ENCODE peak calls at places on chromosomes 1 and 21, in six cellular contexts. One of them, this sample, is unnamed. For H3K4me1, the result is how much of the 10 kb centered on the place peaks cover.

GRCh38 chr1:109241344-109241743 is 8.0 kb upstream of the CELSR2 start:
- DNase-seq in breast epithelium: no peak
- DNase-seq in A549: no peak
- DNase-seq in left ventricle myocardium inferior: no peak
- DNase-seq in cardiac muscle cell: no peak
- DNase-seq in CD8-positive, alpha-beta T cell: no peak
- DNase-seq in this sample: peak

GRCh38 chr1:3530931-3531818 is 76.7 kb downstream of the ARHGEF16 start:
- DNase-seq in breast epithelium: peak
- DNase-seq in A549: peak
- DNase-seq in left ventricle myocardium inferior: peak
- DNase-seq in cardiac muscle cell: peak
- DNase-seq in CD8-positive, alpha-beta T cell: peak
- DNase-seq in this sample: peak

GRCh38 chr1:119651641-119652040 is 3.6 kb upstream of the ZNF697 start:
- DNase-seq in breast epithelium: no peak
- DNase-seq in A549: no peak
- DNase-seq in left ventricle myocardium inferior: no peak
- DNase-seq in cardiac muscle cell: no peak
- DNase-seq in CD8-positive, alpha-beta T cell: no peak
- DNase-seq in this sample: no peak

GRCh38 chr1:236795757-236796719 is 946 bp downstream of the MTR start:
- DNase-seq in breast epithelium: no peak
- DNase-seq in A549: no peak
- DNase-seq in left ventricle myocardium inferior: no peak
- DNase-seq in cardiac muscle cell: peak
- DNase-seq in CD8-positive, alpha-beta T cell: no peak
- DNase-seq in this sample: no peak

GRCh38 chr21:44871576-44872265 is 1.8 kb downstream of the PTTG1IP start:
- DNase-seq in breast epithelium: no peak
- DNase-seq in A549: no peak
- DNase-seq in left ventricle myocardium inferior: no peak
- DNase-seq in cardiac muscle cell: peak
- DNase-seq in CD8-positive, alpha-beta T cell: peak
- DNase-seq in this sample: peak

GRCh38 chr1:226728448-226728847 is 10.6 kb downstream of the ITPKB start:
- DNase-seq in breast epithelium: no peak
- DNase-seq in A549: no peak
- DNase-seq in left ventricle myocardium inferior: no peak
- DNase-seq in cardiac muscle cell: no peak
- DNase-seq in CD8-positive, alpha-beta T cell: no peak
- DNase-seq in this sample: no peak

GRCh38 chr1:77424236-77424635 is 142.4 kb downstream of the AK5 start:
- DNase-seq in breast epithelium: no peak
- DNase-seq in A549: no peak
- DNase-seq in left ventricle myocardium inferior: no peak
- DNase-seq in cardiac muscle cell: no peak
- DNase-seq in CD8-positive, alpha-beta T cell: no peak
- DNase-seq in this sample: no peak

GRCh38 chr21:39934895-39935294 is 67.7 kb downstream of the PCP4 start:
- DNase-seq in breast epithelium: no peak
- DNase-seq in A549: no peak
- DNase-seq in left ventricle myocardium inferior: no peak
- DNase-seq in cardiac muscle cell: no peak
- DNase-seq in CD8-positive, alpha-beta T cell: no peak
- DNase-seq in this sample: no peak

GRCh38 chr1:160672789-160673695 is 26.2 kb upstream of the SLAMF1 start:
- DNase-seq in breast epithelium: no peak
- DNase-seq in A549: no peak
- DNase-seq in left ventricle myocardium inferior: no peak
- DNase-seq in cardiac muscle cell: no peak
- DNase-seq in CD8-positive, alpha-beta T cell: no peak
- DNase-seq in this sample: no peak

GRCh38 chr21:26438976-26439375 is 134.1 kb downstream of the CYYR1 start:
- DNase-seq in breast epithelium: no peak
- DNase-seq in A549: no peak
- DNase-seq in left ventricle myocardium inferior: no peak
- DNase-seq in cardiac muscle cell: no peak
- DNase-seq in CD8-positive, alpha-beta T cell: no peak
- DNase-seq in this sample: no peak

GRCh38 chr1:197775282-197776262 is at the start of gene DENND1B:
- DNase-seq in breast epithelium: peak
- DNase-seq in A549: peak
- DNase-seq in left ventricle myocardium inferior: peak
- DNase-seq in cardiac muscle cell: peak
- DNase-seq in CD8-positive, alpha-beta T cell: peak
- DNase-seq in this sample: peak

GRCh38 chr1:14135070-14135469 is 435.1 kb downstream of the PRDM2 start:
- DNase-seq in breast epithelium: no peak
- DNase-seq in A549: no peak
- DNase-seq in left ventricle myocardium inferior: no peak
- DNase-seq in cardiac muscle cell: no peak
- DNase-seq in CD8-positive, alpha-beta T cell: no peak
- DNase-seq in this sample: no peak

GRCh38 chr1:25178917-25179571 is 53.3 kb downstream of the SYF2 start:
- DNase-seq in breast epithelium: no peak
- DNase-seq in A549: no peak
- DNase-seq in left ventricle myocardium inferior: no peak
- DNase-seq in cardiac muscle cell: no peak
- DNase-seq in CD8-positive, alpha-beta T cell: no peak
- DNase-seq in this sample: no peak

GRCh38 chr1:211698161-211699026 is 23.0 kb upstream of the NEK2 start:
- DNase-seq in breast epithelium: peak
- DNase-seq in A549: peak
- DNase-seq in left ventricle myocardium inferior: peak
- DNase-seq in cardiac muscle cell: peak
- DNase-seq in CD8-positive, alpha-beta T cell: peak
- DNase-seq in this sample: peak

GRCh38 chr1:158830904-158831507 is at the start of gene MNDA:
- DNase-seq in breast epithelium: no peak
- DNase-seq in A549: no peak
- DNase-seq in left ventricle myocardium inferior: no peak
- DNase-seq in cardiac muscle cell: no peak
- DNase-seq in CD8-positive, alpha-beta T cell: no peak
- DNase-seq in this sample: no peak

GRCh38 chr1:87330201-87330953 is 1.7 kb downstream of the LMO4 start:
- DNase-seq in breast epithelium: no peak
- DNase-seq in A549: no peak
- DNase-seq in left ventricle myocardium inferior: no peak
- DNase-seq in cardiac muscle cell: peak
- DNase-seq in CD8-positive, alpha-beta T cell: no peak
- DNase-seq in this sample: peak

GRCh38 chr1:7975212-7975865 is 13.8 kb downstream of the PARK7 start:
- DNase-seq in breast epithelium: peak
- DNase-seq in A549: peak
- DNase-seq in left ventricle myocardium inferior: peak
- DNase-seq in cardiac muscle cell: peak
- DNase-seq in CD8-positive, alpha-beta T cell: peak
- DNase-seq in this sample: peak

GRCh38 chr21:39597595-39598185 is 15.1 kb upstream of the B3GALT5 start:
- DNase-seq in breast epithelium: no peak
- DNase-seq in A549: no peak
- DNase-seq in left ventricle myocardium inferior: no peak
- DNase-seq in cardiac muscle cell: peak
- DNase-seq in CD8-positive, alpha-beta T cell: no peak
- DNase-seq in this sample: no peak

GRCh38 chr1:204478166-204478899 is 16.3 kb downstream of the PIK3C2B start:
- DNase-seq in breast epithelium: no peak
- DNase-seq in A549: no peak
- DNase-seq in left ventricle myocardium inferior: no peak
- DNase-seq in cardiac muscle cell: no peak
- DNase-seq in CD8-positive, alpha-beta T cell: no peak
- DNase-seq in this sample: no peak

GRCh38 chr1:204477036-204477740 is 17.4 kb downstream of the PIK3C2B start:
- DNase-seq in breast epithelium: no peak
- DNase-seq in A549: no peak
- DNase-seq in left ventricle myocardium inferior: no peak
- DNase-seq in cardiac muscle cell: no peak
- DNase-seq in CD8-positive, alpha-beta T cell: no peak
- DNase-seq in this sample: no peak

GRCh38 chr1:204475651-204476432 is 18.8 kb downstream of the PIK3C2B start:
- DNase-seq in breast epithelium: no peak
- DNase-seq in A549: no peak
- DNase-seq in left ventricle myocardium inferior: no peak
- DNase-seq in cardiac muscle cell: peak
- DNase-seq in CD8-positive, alpha-beta T cell: no peak
- DNase-seq in this sample: no peak

GRCh38 chr1:204478921-204479320 is 15.7 kb downstream of the PIK3C2B start:
- DNase-seq in breast epithelium: no peak
- DNase-seq in A549: no peak
- DNase-seq in left ventricle myocardium inferior: no peak
- DNase-seq in cardiac muscle cell: no peak
- DNase-seq in CD8-positive, alpha-beta T cell: no peak
- DNase-seq in this sample: no peak

DNA sequence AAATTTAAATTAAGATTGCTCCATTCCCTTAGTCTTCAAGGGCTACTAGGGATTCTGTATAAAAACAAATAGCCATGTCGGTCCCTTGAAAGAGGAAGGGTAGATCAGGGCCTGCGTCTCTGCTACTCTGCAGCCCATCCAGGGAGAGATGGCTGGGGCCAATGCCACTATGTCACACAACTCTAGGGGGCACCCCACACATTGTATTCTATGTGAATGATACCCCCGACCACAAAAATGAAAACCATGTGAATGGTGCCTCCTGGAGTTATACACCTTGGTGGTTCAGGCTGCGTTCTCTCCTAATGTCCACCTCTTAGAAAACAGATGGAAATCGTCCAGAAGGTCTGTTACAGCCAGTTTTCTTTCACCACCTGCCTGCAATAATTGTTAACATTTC is 18.0 kb downstream of the PIK3C2B start:
- DNase-seq in breast epithelium: no peak
- DNase-seq in A549: no peak
- DNase-seq in left ventricle myocardium inferior: no peak
- DNase-seq in cardiac muscle cell: no peak
- DNase-seq in CD8-positive, alpha-beta T cell: no peak
- DNase-seq in this sample: no peak
- H3K27ac ChIP-seq in breast epithelium: no peak
- H3K27ac ChIP-seq in A549: no peak
- H3K27ac ChIP-seq in left ventricle myocardium inferior: peak
- H3K27ac ChIP-seq in cardiac muscle cell: peak
- H3K27ac ChIP-seq in CD8-positive, alpha-beta T cell: no peak
- H3K27ac ChIP-seq in this sample: no peak

DNA sequence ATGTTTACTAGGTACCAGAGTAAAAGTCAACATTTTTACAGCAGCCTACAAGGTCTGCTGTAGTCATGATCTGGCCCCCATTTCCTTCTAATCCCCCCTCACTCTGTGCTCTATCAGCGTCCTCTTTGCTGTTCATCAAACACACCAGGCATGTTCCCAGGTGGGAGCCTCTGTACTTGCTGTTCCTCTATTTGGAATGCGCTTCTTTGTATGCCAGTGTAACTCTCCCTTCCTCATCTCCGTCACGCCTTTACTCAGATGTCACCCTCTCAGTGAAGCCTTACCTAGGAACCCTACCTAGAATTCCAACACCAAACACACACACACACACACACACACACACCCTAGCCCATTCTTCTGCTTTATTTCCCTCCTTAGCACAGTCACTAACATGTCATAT is 21.0 kb downstream of the TP53BP2 start:
- DNase-seq in breast epithelium: no peak
- DNase-seq in A549: no peak
- DNase-seq in left ventricle myocardium inferior: no peak
- DNase-seq in cardiac muscle cell: no peak
- DNase-seq in CD8-positive, alpha-beta T cell: no peak
- DNase-seq in this sample: no peak
- H3K4me1 ChIP-seq in breast epithelium: under half
- H3K4me1 ChIP-seq in A549: under half
- H3K4me1 ChIP-seq in left ventricle myocardium inferior: half or more
- H3K4me1 ChIP-seq in cardiac muscle cell: under half
- H3K4me1 ChIP-seq in CD8-positive, alpha-beta T cell: under half
- H3K4me1 ChIP-seq in this sample: under half

DNA sequence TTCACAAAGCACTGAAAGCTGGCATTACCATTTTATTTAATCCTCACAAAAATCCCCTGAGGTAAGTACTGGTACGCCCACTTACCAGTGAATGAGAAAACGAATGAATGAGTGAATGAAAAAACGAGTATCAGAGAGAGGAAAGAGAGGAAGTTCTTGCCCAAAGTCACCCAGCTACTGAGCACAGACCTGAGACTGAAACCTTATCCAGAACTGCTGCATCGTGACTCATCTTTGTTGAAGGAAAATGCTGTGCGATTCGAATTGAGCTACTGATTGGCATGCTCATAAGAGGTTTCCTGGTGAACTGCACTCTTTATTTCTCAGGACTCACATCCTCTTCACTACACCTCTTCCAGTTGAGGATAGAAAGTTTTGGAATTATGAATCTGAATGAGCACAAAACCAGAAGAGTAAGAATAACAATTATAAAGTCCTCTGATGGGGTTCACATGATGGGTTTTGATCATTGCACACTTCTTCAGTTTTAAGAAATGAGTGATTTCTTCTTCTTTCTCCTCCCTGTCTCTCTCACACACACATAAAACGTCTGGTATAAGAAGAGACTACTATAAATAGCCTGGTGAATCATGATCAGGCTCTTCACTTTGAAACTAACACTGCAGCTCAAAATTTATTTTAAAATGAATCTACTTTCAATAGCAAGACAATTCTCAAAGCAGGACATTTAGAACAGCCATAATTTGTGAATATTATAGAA is 32.1 kb downstream of the IL12RB2 start:
- DNase-seq in breast epithelium: no peak
- DNase-seq in A549: no peak
- DNase-seq in left ventricle myocardium inferior: no peak
- DNase-seq in cardiac muscle cell: no peak
- DNase-seq in CD8-positive, alpha-beta T cell: no peak
- DNase-seq in this sample: no peak
- H3K4me3 ChIP-seq in breast epithelium: no peak
- H3K4me3 ChIP-seq in A549: no peak
- H3K4me3 ChIP-seq in left ventricle myocardium inferior: no peak
- H3K4me3 ChIP-seq in cardiac muscle cell: no peak
- H3K4me3 ChIP-seq in CD8-positive, alpha-beta T cell: no peak
- H3K4me3 ChIP-seq in this sample: no peak

GRCh38 chr1:220742520-220742919 is 5.6 kb upstream of the MTARC2 start:
- DNase-seq in breast epithelium: no peak
- DNase-seq in A549: no peak
- DNase-seq in left ventricle myocardium inferior: no peak
- DNase-seq in cardiac muscle cell: no peak
- DNase-seq in CD8-positive, alpha-beta T cell: no peak
- DNase-seq in this sample: no peak
- H3K27ac ChIP-seq in breast epithelium: no peak
- H3K27ac ChIP-seq in A549: no peak
- H3K27ac ChIP-seq in left ventricle myocardium inferior: no peak
- H3K27ac ChIP-seq in cardiac muscle cell: no peak
- H3K27ac ChIP-seq in CD8-positive, alpha-beta T cell: no peak
- H3K27ac ChIP-seq in this sample: no peak

DNA sequence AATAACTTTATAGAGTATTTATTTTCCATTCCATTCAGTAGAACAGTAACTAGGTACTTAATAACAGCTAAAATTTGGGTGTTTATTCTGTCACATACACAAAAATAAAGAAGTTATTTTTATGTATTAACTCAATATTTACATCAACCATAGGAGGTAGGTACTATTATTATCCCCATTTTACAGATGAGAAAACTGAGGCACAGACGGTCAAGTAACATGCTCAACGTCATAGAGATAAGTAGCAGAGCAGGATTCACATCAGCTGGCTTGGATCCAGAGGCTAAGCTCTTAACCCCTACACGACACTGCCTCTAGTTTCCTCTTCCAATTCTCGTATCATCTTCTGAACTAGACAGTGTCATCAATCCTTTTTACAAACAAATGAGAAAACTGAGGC is 9.3 kb downstream of the ZBTB21 start:
- DNase-seq in breast epithelium: no peak
- DNase-seq in A549: no peak
- DNase-seq in left ventricle myocardium inferior: no peak
- DNase-seq in cardiac muscle cell: no peak
- DNase-seq in CD8-positive, alpha-beta T cell: no peak
- DNase-seq in this sample: no peak
- H3K4me1 ChIP-seq in breast epithelium: under half
- H3K4me1 ChIP-seq in A549: under half
- H3K4me1 ChIP-seq in left ventricle myocardium inferior: under half
- H3K4me1 ChIP-seq in cardiac muscle cell: under half
- H3K4me1 ChIP-seq in CD8-positive, alpha-beta T cell: under half
- H3K4me1 ChIP-seq in this sample: under half

This sample was measured in sigmoid colon.